ENCODE peak calls at places on chromosomes 2 and 18, in ten cellular contexts. I is fibroblast of lung, B is IMR-90, T is lower lobe of right lung, S is tibial artery, H is cardiac muscle cell, E is GM12878, D is gastrocnemius medialis, K is mammary epithelial cell, P is lung. N is an unnamed sample. For H3K4me1 and H3K9me3, the result is how much of the 10 kb centered on the place peaks cover.

GRCh38 chr2:20103514-20103913 is 52.1 kb upstream of the LAPTM4A start:
- DNase-seq in T (no peak), S (no peak), I (no peak), H (peak), K (peak), E (no peak), B (peak), D (no peak), P (no peak), N (peak)

GRCh38 chr2:60104514-60105501 is 448.6 kb downstream of the BCL11A start:
- DNase-seq in E (no peak), I (no peak), P (no peak), B (no peak), H (no peak), T (no peak), S (no peak), K (peak), D (no peak), N (no peak)

GRCh38 chr2:215940645-215941184 is 72.6 kb downstream of the MREG start:
- DNase-seq in H (peak), K (no peak), T (no peak), D (no peak), P (no peak), B (no peak), I (no peak), S (no peak), E (no peak), N (no peak)

GRCh38 chr2:239499989-239500914 is 99.4 kb upstream of the HDAC4 start:
- DNase-seq in P (no peak), H (peak), B (no peak), E (no peak), K (no peak), T (peak), S (peak), I (peak), D (no peak), N (no peak)

GRCh38 chr2:224038049-224038829 is 847 bp downstream of the SERPINE2 start:
- DNase-seq in P (peak), S (no peak), E (no peak), D (no peak), I (peak), H (peak), T (no peak), K (peak), B (peak), N (no peak)

GRCh38 chr2:84302513-84303412 is 156.3 kb downstream of the SUCLG1 start:
- DNase-seq in T (no peak), S (no peak), P (peak), B (peak), D (no peak), E (peak), H (peak), K (peak), I (peak), N (peak)

GRCh38 chr2:141957827-141958440 is 172.9 kb downstream of the LRP1B start:
- DNase-seq in S (no peak), D (no peak), B (no peak), P (no peak), E (no peak), I (no peak), K (no peak), T (no peak), H (no peak), N (no peak)

GRCh38 chr2:205889073-205889472 is 196.9 kb downstream of the INO80D start:
- DNase-seq in S (no peak), E (no peak), P (no peak), D (no peak), K (peak), H (peak), B (peak), I (no peak), T (no peak), N (no peak)

GRCh38 chr2:201854221-201854801 is 48.0 kb downstream of the CDK15 start:
- DNase-seq in P (no peak), K (peak), H (peak), S (no peak), D (no peak), E (no peak), I (peak), B (peak), T (no peak), N (no peak)

GRCh38 chr2:11140492-11140891 is 14.8 kb upstream of the SLC66A3 start:
- DNase-seq in E (no peak), D (no peak), T (no peak), S (no peak), K (peak), I (no peak), H (peak), B (peak), P (no peak), N (no peak)

GRCh38 chr2:68225119-68225632 is 27.2 kb downstream of the PPP3R1 start:
- DNase-seq in B (peak), H (peak), T (no peak), K (peak), E (peak), S (peak), D (no peak), I (peak), P (peak), N (peak)

GRCh38 chr2:127083819-127084503 is 23.0 kb downstream of the BIN1 start:
- DNase-seq in T (peak), E (no peak), S (peak), P (peak), D (peak), K (peak), B (peak), I (peak), H (peak), N (peak)
- TF ChIP-seq CTCF in T (peak), E (no peak), S (no peak), P (no peak), D (peak), K (peak), B (peak), I (no peak), H (peak), N (no peak)

DNA sequence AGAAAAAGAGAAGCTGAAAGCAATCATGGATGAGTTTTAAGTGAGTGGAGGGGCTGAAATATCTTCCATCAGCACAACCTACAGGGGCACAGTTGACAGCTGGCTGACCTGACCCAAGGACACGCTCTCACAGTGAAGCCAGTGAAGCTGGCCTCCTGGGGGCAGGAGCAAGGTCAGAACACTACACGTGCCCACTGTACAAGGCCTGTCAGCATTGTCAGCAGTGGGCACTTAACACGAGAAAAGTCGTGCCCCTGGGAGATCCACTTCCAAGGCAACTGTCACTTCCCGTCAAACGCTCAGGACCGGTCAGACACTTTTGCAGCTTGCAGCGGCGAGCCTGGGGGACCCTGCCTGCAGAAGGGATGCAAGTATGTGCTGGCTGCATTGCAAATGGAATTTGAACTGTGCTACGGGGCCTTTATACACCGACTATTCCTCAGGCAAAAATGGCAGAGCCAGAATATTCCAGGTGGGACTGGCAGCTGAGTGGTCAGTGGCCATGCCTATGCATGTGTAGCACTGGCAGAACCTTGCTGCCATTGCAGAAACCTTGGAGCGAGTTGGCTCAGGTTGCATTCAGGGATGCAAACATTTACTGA is 176.2 kb downstream of the BCL2 start:
- DNase-seq in S (no peak), E (no peak), B (no peak), P (no peak), T (no peak), D (no peak), K (no peak), H (no peak), I (no peak), N (no peak)
- H3K4me1 ChIP-seq in S (half or more), E (half or more), B (under half), P (under half), T (under half), D (half or more), K (under half), H (under half), I (under half), N (under half)

GRCh38 chr2:13745324-13745723 is 887.2 kb upstream of the LRATD1 start:
- DNase-seq in K (no peak), D (no peak), H (no peak), B (no peak), I (peak), E (no peak), P (no peak), T (no peak), S (no peak), N (no peak)
- H3K9me3 ChIP-seq in K (under half), D (under half), H (under half), B (under half), I (under half), E (under half), P (under half), T (under half), S (under half), N (under half)

DNA sequence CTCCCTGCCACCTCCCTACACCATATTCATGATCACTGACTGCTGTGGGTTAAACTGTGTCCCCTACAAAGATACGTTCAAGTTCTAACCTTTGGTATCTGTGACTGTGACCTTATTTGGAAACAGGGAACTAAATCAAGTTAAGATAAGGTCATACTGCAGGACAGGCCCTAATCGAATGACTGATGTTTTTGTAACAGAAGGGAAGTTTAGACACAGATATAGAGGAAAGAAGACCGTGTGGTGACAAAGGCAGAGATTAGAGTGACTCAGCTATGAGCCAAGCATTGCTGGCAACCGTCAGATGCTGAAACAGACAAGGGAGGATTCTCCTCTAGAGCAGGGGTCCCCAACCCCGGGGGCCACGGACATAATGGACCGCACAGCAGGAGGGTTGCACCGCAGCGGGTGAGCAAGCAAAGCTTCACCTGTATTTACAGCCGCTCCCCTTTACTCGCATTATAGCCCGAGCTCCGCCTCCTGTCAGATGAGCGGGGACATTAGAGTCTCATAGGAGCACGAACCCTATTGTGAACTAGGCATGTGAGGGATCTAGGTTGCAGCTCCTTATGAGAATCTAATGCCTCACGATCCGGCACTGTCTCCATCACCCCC is 28.9 kb upstream of the RNF152 start:
- DNase-seq in H (no peak), S (no peak), K (no peak), E (no peak), D (no peak), B (peak), T (no peak), P (no peak), I (no peak), N (no peak)
- TF ChIP-seq CTCF in H (no peak), S (no peak), K (no peak), E (no peak), D (no peak), B (no peak), T (no peak), P (no peak), I (no peak), N (no peak)

GRCh38 chr2:119246884-119247843 is 23.5 kb downstream of the STEAP3 start:
- DNase-seq in K (no peak), S (no peak), I (no peak), P (no peak), H (no peak), E (no peak), B (no peak), T (peak), D (no peak), N (no peak)

GRCh38 chr2:119243621-119244020 is 20.0 kb downstream of the STEAP3 start:
- DNase-seq in S (no peak), T (peak), B (no peak), P (no peak), H (no peak), K (no peak), I (no peak), E (no peak), D (no peak), N (no peak)

GRCh38 chr2:119247844-119248271 is 24.2 kb downstream of the STEAP3 start:
- DNase-seq in H (no peak), T (peak), D (no peak), K (no peak), E (no peak), B (no peak), P (no peak), I (no peak), S (no peak), N (no peak)

GRCh38 chr2:119245076-119245840 is 21.6 kb downstream of the STEAP3 start:
- DNase-seq in P (no peak), D (no peak), T (peak), S (no peak), B (no peak), I (no peak), H (no peak), E (no peak), K (no peak), N (no peak)

DNA sequence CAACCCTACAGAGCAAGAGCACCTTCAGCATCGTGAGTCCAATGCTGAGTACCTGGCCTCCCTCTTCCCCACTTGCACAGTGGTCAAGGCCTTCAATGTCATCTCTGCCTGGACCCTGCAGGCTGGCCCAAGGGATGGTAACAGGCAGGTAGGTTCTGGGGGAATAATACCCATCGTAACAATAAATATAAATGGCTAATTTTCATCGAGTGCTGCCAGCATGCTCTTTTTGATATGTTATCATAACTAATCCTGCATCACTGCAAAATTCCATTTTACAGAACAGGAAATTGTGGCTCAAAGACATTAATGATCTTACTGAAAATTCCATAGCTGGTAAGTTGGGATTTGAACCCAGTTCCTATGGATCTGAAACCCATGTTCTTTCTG is 22.2 kb downstream of the STEAP3 start:
- DNase-seq in H (no peak), S (no peak), I (no peak), B (no peak), E (no peak), T (no peak), P (no peak), K (no peak), D (no peak), N (no peak)
- H3K4me1 ChIP-seq in H (under half), S (under half), I (under half), B (under half), E (under half), T (under half), P (under half), K (under half), D (under half), N (under half)

DNA sequence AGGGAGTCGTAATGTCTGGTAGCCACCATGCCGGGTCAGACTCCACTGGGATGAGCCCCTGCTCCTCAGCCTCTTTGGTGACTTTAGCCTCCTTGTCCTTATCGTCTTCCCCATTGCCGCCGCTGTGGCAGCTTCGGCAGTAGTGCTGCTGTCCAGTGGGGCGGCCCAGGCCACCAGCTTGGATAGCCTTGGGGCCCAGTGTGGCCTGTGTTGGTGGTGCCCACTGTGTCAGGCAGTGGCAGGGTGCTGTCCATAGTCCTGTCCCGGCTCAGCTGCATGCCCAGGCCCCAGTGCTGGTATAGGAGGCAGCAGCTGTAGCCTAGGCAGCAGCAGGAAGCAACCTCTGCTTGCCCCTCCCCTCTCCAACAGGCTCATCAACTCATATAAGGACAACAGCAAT is 197.1 kb upstream of the RAB12 start:
- DNase-seq in K (no peak), T (no peak), I (no peak), D (no peak), B (no peak), E (no peak), S (no peak), H (no peak), P (no peak), N (no peak)
- H3K9me3 ChIP-seq in K (under half), T (under half), I (under half), D (under half), B (under half), E (under half), S (under half), H (under half), P (under half), N (under half)

GRCh38 chr2:212921711-212922110 is 229.7 kb downstream of the IKZF2 start:
- DNase-seq in D (no peak), S (no peak), B (no peak), I (no peak), E (no peak), P (no peak), H (no peak), T (no peak), K (no peak), N (no peak)

GRCh38 chr2:212919238-212919637 is 232.2 kb downstream of the IKZF2 start:
- DNase-seq in I (no peak), B (no peak), S (no peak), D (no peak), P (no peak), T (no peak), H (no peak), E (no peak), K (peak), N (no peak)

GRCh38 chr2:212915121-212915782 is 236.2 kb downstream of the IKZF2 start:
- DNase-seq in K (no peak), I (no peak), B (peak), S (no peak), H (no peak), E (no peak), D (no peak), T (no peak), P (no peak), N (no peak)

GRCh38 chr2:212921061-212921460 is 230.4 kb downstream of the IKZF2 start:
- DNase-seq in I (no peak), E (no peak), D (no peak), H (no peak), K (no peak), P (no peak), S (no peak), B (no peak), T (no peak), N (no peak)

DNA sequence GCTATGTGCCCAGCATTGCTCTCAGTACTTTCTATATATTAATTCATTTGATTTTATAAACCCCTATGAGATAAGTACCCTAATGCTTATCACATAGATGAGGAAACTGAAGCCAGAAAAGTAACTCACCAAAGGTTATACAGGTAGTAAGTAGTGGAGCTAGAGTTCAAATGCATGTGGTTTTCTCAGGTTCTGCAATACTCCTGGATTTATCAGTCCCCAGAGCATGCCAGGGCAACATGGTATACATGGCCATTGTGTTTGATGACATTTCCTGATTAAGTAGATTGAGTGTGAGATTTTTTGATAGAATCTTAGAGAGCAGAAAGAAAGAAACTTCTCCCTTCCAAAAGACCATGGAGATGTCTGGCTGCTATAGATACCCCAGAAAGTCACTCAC is 233.1 kb downstream of the IKZF2 start:
- DNase-seq in I (no peak), K (no peak), P (no peak), B (no peak), T (no peak), H (no peak), D (no peak), S (no peak), E (no peak), N (no peak)
- TF ChIP-seq CTCF in I (no peak), K (no peak), P (no peak), B (no peak), T (no peak), H (no peak), D (no peak), S (no peak), E (no peak), N (no peak)

DNA sequence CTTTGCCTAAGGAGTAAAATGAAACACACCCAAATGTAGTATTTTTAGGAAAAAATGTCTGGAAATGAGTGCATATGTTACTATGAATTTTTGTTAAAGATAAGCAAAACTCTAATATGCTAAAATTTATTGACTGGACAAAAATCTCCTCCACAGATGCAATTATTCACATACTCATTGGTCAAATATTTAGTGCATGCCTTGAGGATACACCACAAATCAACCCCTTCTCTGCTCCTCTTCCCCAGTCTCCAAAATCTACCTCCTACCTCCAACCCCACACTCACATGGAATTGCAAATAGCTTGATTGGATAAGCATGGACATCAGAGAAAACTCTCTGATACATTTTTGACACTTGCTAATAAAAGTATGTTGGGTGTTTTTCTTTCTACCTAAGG is 95.6 kb upstream of the CDC42EP3 start:
- DNase-seq in K (no peak), D (no peak), S (no peak), I (no peak), E (no peak), B (no peak), T (no peak), P (no peak), H (no peak), N (no peak)
- H3K4me1 ChIP-seq in K (under half), D (under half), S (under half), I (under half), E (under half), B (under half), T (under half), P (under half), H (under half), N (under half)